ENCODE peak calls at places on chromosomes 12 and 14, in four cellular contexts. One of them, this sample, is unnamed.
A peak's percentile ranks its signal among the peaks of the same experiment; 100 is the strongest.

GRCh38 chr12:26736563-26737486 is 96.2 kb downstream of the ITPR2 start:
- DNase-seq in heart left ventricle: no peak
- DNase-seq in mesothelial cell of epicardium: no peak
- DNase-seq in foreskin fibroblast: peak; percentile 50
- DNase-seq in this sample: no peak

GRCh38 chr14:58131386-58131785 is 20.6 kb downstream of the ARMH4 start:
- DNase-seq in heart left ventricle: no peak
- DNase-seq in foreskin fibroblast: no peak
- DNase-seq in mesothelial cell of epicardium: no peak
- DNase-seq in this sample: no peak

GRCh38 chr14:60346706-60347105 is 97.7 kb downstream of the PPM1A start:
- DNase-seq in heart left ventricle: no peak
- DNase-seq in mesothelial cell of epicardium: no peak
- DNase-seq in foreskin fibroblast: no peak
- DNase-seq in this sample: no peak

GRCh38 chr14:73259837-73260236 is 22.5 kb downstream of the PAPLN start:
- DNase-seq in mesothelial cell of epicardium: no peak
- DNase-seq in foreskin fibroblast: no peak
- DNase-seq in heart left ventricle: no peak
- DNase-seq in this sample: no peak

GRCh38 chr14:34715108-34715863 is 893 bp upstream of the CFL2 start:
- DNase-seq in mesothelial cell of epicardium: no peak
- DNase-seq in foreskin fibroblast: no peak
- DNase-seq in heart left ventricle: no peak
- DNase-seq in this sample: no peak

GRCh38 chr12:90622431-90622830 is 332.5 kb downstream of the CCER1 start:
- DNase-seq in mesothelial cell of epicardium: no peak
- DNase-seq in foreskin fibroblast: peak; percentile 9
- DNase-seq in heart left ventricle: no peak
- DNase-seq in this sample: no peak

GRCh38 chr12:91326043-91327027 is 143.7 kb upstream of the DCN start:
- DNase-seq in heart left ventricle: no peak
- DNase-seq in mesothelial cell of epicardium: no peak
- DNase-seq in foreskin fibroblast: peak; percentile 48
- DNase-seq in this sample: peak; percentile 67

GRCh38 chr12:1882850-1883470 is 35.5 kb downstream of the CACNA2D4 start:
- DNase-seq in foreskin fibroblast: no peak
- DNase-seq in mesothelial cell of epicardium: no peak
- DNase-seq in heart left ventricle: no peak
- DNase-seq in this sample: no peak

GRCh38 chr12:110733089-110733715 is 9.5 kb downstream of the PPP1CC start:
- DNase-seq in mesothelial cell of epicardium: no peak
- DNase-seq in foreskin fibroblast: peak; percentile 55
- DNase-seq in heart left ventricle: peak; percentile 34
- DNase-seq in this sample: peak; percentile 40

GRCh38 chr12:88638956-88639355 is 58.7 kb upstream of the KITLG start:
- DNase-seq in mesothelial cell of epicardium: no peak
- DNase-seq in foreskin fibroblast: peak; percentile 43
- DNase-seq in heart left ventricle: no peak
- DNase-seq in this sample: no peak

GRCh38 chr14:93132472-93133065 is 16.8 kb upstream of the ITPK1 start:
- DNase-seq in mesothelial cell of epicardium: no peak
- DNase-seq in heart left ventricle: no peak
- DNase-seq in foreskin fibroblast: peak; percentile 41
- DNase-seq in this sample: peak; percentile 77

GRCh38 chr14:36509056-36509917 is 10.7 kb downstream of the NKX2-1 start:
- DNase-seq in mesothelial cell of epicardium: no peak
- DNase-seq in heart left ventricle: no peak
- DNase-seq in foreskin fibroblast: no peak
- DNase-seq in this sample: no peak

GRCh38 chr14:91255026-91255695 is 10.7 kb upstream of the GPR68 start:
- DNase-seq in heart left ventricle: no peak
- DNase-seq in foreskin fibroblast: no peak
- DNase-seq in mesothelial cell of epicardium: no peak
- DNase-seq in this sample: no peak

GRCh38 chr14:94601961-94602391 is 10.2 kb upstream of the SERPINA3 start:
- DNase-seq in heart left ventricle: peak; percentile 80
- DNase-seq in foreskin fibroblast: peak; percentile 81
- DNase-seq in mesothelial cell of epicardium: no peak
- DNase-seq in this sample: peak; percentile 90

GRCh38 chr12:12467701-12468218 is 94.9 kb downstream of the DUSP16 start:
- DNase-seq in heart left ventricle: no peak
- DNase-seq in mesothelial cell of epicardium: no peak
- DNase-seq in foreskin fibroblast: no peak
- DNase-seq in this sample: no peak

GRCh38 chr12:114669501-114670256 is 14.3 kb downstream of the TBX3 start:
- DNase-seq in heart left ventricle: no peak
- DNase-seq in mesothelial cell of epicardium: no peak
- DNase-seq in foreskin fibroblast: peak; percentile 90
- DNase-seq in this sample: peak; percentile 84

GRCh38 chr12:96419576-96420254 is 19.5 kb upstream of the CDK17 start:
- DNase-seq in heart left ventricle: no peak
- DNase-seq in foreskin fibroblast: no peak
- DNase-seq in mesothelial cell of epicardium: no peak
- DNase-seq in this sample: no peak

GRCh38 chr12:115871714-115872113 is 405.8 kb downstream of the MED13L start:
- DNase-seq in foreskin fibroblast: peak; percentile 8
- DNase-seq in heart left ventricle: no peak
- DNase-seq in mesothelial cell of epicardium: no peak
- DNase-seq in this sample: no peak

GRCh38 chr14:68753696-68754095 is 39.2 kb downstream of the ZFP36L1 start:
- DNase-seq in foreskin fibroblast: peak; percentile 37
- DNase-seq in heart left ventricle: no peak
- DNase-seq in mesothelial cell of epicardium: no peak
- DNase-seq in this sample: no peak

GRCh38 chr14:95516554-95517209 is at the start of gene SYNE3:
- DNase-seq in mesothelial cell of epicardium: no peak
- DNase-seq in foreskin fibroblast: peak; percentile 59
- DNase-seq in heart left ventricle: peak; percentile 82
- DNase-seq in this sample: peak; percentile 75

GRCh38 chr12:124167141-124167540 is 127.8 kb upstream of the RFLNA start:
- DNase-seq in heart left ventricle: no peak
- DNase-seq in foreskin fibroblast: no peak
- DNase-seq in mesothelial cell of epicardium: no peak
- DNase-seq in this sample: no peak

GRCh38 chr14:90198541-90198940 is 57.8 kb upstream of the PSMC1 start:
- DNase-seq in mesothelial cell of epicardium: no peak
- DNase-seq in foreskin fibroblast: no peak
- DNase-seq in heart left ventricle: no peak
- DNase-seq in this sample: no peak

GRCh38 chr12:14537088-14537487 is 30.6 kb downstream of the PLBD1 start:
- DNase-seq in mesothelial cell of epicardium: no peak
- DNase-seq in foreskin fibroblast: no peak
- DNase-seq in heart left ventricle: no peak
- DNase-seq in this sample: no peak

GRCh38 chr12:89528434-89528833 is 2.6 kb upstream of the POC1B start:
- DNase-seq in foreskin fibroblast: no peak
- DNase-seq in heart left ventricle: no peak
- DNase-seq in mesothelial cell of epicardium: no peak
- DNase-seq in this sample: no peak

GRCh38 chr14:78933948-78934524 is 763.9 kb downstream of the NRXN3 start:
- DNase-seq in foreskin fibroblast: peak; percentile 9
- DNase-seq in mesothelial cell of epicardium: no peak
- DNase-seq in heart left ventricle: no peak
- DNase-seq in this sample: no peak

GRCh38 chr12:104910196-104910840 is 47.8 kb downstream of the SLC41A2 start:
- DNase-seq in heart left ventricle: no peak
- DNase-seq in foreskin fibroblast: no peak
- DNase-seq in mesothelial cell of epicardium: no peak
- DNase-seq in this sample: no peak

GRCh38 chr12:77324763-77325468 is 259.5 kb upstream of the E2F7 start:
- DNase-seq in mesothelial cell of epicardium: peak; percentile 48
- DNase-seq in foreskin fibroblast: peak; percentile 68
- DNase-seq in heart left ventricle: peak; percentile 82
- DNase-seq in this sample: peak; percentile 47

GRCh38 chr12:124506145-124506831 is 61.1 kb downstream of the NCOR2 start:
- DNase-seq in mesothelial cell of epicardium: no peak
- DNase-seq in foreskin fibroblast: peak; percentile 59
- DNase-seq in heart left ventricle: peak; percentile 92
- DNase-seq in this sample: peak; percentile 75

GRCh38 chr14:32381869-32382268 is 52.8 kb downstream of the AKAP6 start:
- DNase-seq in foreskin fibroblast: no peak
- DNase-seq in mesothelial cell of epicardium: no peak
- DNase-seq in heart left ventricle: no peak
- DNase-seq in this sample: no peak

GRCh38 chr14:68507544-68508081 is 285.3 kb downstream of the ZFP36L1 start:
- DNase-seq in heart left ventricle: no peak
- DNase-seq in mesothelial cell of epicardium: no peak
- DNase-seq in foreskin fibroblast: no peak
- DNase-seq in this sample: no peak

GRCh38 chr14:69263364-69263763 is 3.4 kb downstream of the GALNT16 start:
- DNase-seq in foreskin fibroblast: peak; percentile 96
- DNase-seq in heart left ventricle: peak; percentile 68
- DNase-seq in mesothelial cell of epicardium: no peak
- DNase-seq in this sample: peak; percentile 38

GRCh38 chr14:36245223-36245622 is 68.7 kb upstream of the PTCSC3 start:
- DNase-seq in heart left ventricle: no peak
- DNase-seq in mesothelial cell of epicardium: no peak
- DNase-seq in foreskin fibroblast: no peak
- DNase-seq in this sample: no peak

GRCh38 chr14:37620856-37621255 is 25.4 kb downstream of the TTC6 start:
- DNase-seq in heart left ventricle: no peak
- DNase-seq in foreskin fibroblast: no peak
- DNase-seq in mesothelial cell of epicardium: no peak
- DNase-seq in this sample: no peak

GRCh38 chr14:67464377-67464776 is 24.1 kb downstream of the TMEM229B start:
- DNase-seq in foreskin fibroblast: no peak
- DNase-seq in heart left ventricle: no peak
- DNase-seq in mesothelial cell of epicardium: no peak
- DNase-seq in this sample: no peak

GRCh38 chr14:67464856-67465255 is 23.7 kb downstream of the TMEM229B start:
- DNase-seq in mesothelial cell of epicardium: no peak
- DNase-seq in heart left ventricle: no peak
- DNase-seq in foreskin fibroblast: no peak
- DNase-seq in this sample: no peak

GRCh38 chr14:67469954-67470353 is 18.6 kb downstream of the TMEM229B start:
- DNase-seq in foreskin fibroblast: no peak
- DNase-seq in heart left ventricle: no peak
- DNase-seq in mesothelial cell of epicardium: no peak
- DNase-seq in this sample: no peak

GRCh38 chr14:67472726-67473125 is 15.8 kb downstream of the TMEM229B start:
- DNase-seq in mesothelial cell of epicardium: no peak
- DNase-seq in foreskin fibroblast: no peak
- DNase-seq in heart left ventricle: no peak
- DNase-seq in this sample: no peak

DNA sequence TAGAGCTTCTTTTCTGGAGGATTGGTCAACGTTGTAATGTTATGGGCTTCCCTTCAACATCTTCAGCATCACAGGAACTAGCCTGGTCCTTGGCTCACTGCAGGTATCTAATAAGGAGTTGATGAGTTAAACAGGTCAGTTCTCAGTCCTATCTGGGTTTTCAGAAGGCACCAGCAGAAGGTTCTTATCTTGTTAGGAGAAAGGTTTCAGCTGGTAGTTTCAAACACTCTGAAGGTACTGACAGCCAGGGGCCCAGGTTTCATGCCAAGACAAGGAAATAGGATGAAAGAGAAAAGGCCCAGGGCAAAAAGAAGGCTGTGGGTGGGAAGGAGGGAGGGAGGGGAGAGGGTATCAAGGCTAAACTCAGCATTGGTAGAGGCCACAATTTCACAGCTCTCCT is 21.4 kb downstream of the TMEM229B start:
- DNase-seq in heart left ventricle: no peak
- DNase-seq in foreskin fibroblast: no peak
- DNase-seq in mesothelial cell of epicardium: no peak
- DNase-seq in this sample: no peak
- TF ChIP-seq CTCF in heart left ventricle: no peak
- TF ChIP-seq CTCF in foreskin fibroblast: no peak
- TF ChIP-seq CTCF in mesothelial cell of epicardium: no peak
- TF ChIP-seq CTCF in this sample: no peak

GRCh38 chr14:101583006-101583708 is 21.9 kb downstream of the DIO3 start:
- DNase-seq in heart left ventricle: no peak
- DNase-seq in foreskin fibroblast: no peak
- DNase-seq in mesothelial cell of epicardium: no peak
- DNase-seq in this sample: no peak

GRCh38 chr14:101582294-101582693 is 21.0 kb downstream of the DIO3 start:
- DNase-seq in foreskin fibroblast: no peak
- DNase-seq in mesothelial cell of epicardium: no peak
- DNase-seq in heart left ventricle: no peak
- DNase-seq in this sample: no peak

GRCh38 chr14:101585211-101585610 is 23.9 kb downstream of the DIO3 start:
- DNase-seq in foreskin fibroblast: no peak
- DNase-seq in heart left ventricle: no peak
- DNase-seq in mesothelial cell of epicardium: no peak
- DNase-seq in this sample: no peak

GRCh38 chr14:101583709-101584048 is 22.4 kb downstream of the DIO3 start:
- DNase-seq in mesothelial cell of epicardium: no peak
- DNase-seq in heart left ventricle: no peak
- DNase-seq in foreskin fibroblast: no peak
- DNase-seq in this sample: no peak

GRCh38 chr14:101584049-101584859 is 23.0 kb downstream of the DIO3 start:
- DNase-seq in foreskin fibroblast: peak; percentile 57
- DNase-seq in heart left ventricle: peak; percentile 39
- DNase-seq in mesothelial cell of epicardium: no peak
- DNase-seq in this sample: no peak
- TF ChIP-seq CTCF in foreskin fibroblast: no peak
- TF ChIP-seq CTCF in heart left ventricle: no peak
- TF ChIP-seq CTCF in mesothelial cell of epicardium: no peak
- TF ChIP-seq CTCF in this sample: no peak

GRCh38 chr12:3300833-3301401 is 190.1 kb upstream of the PRMT8 start:
- DNase-seq in mesothelial cell of epicardium: no peak
- DNase-seq in heart left ventricle: no peak
- DNase-seq in foreskin fibroblast: no peak
- DNase-seq in this sample: no peak
- TF ChIP-seq CTCF in mesothelial cell of epicardium: no peak
- TF ChIP-seq CTCF in heart left ventricle: no peak
- TF ChIP-seq CTCF in foreskin fibroblast: no peak
- TF ChIP-seq CTCF in this sample: no peak

GRCh38 chr12:80596509-80596908 is 110.9 kb upstream of the MYF6 start:
- DNase-seq in foreskin fibroblast: no peak
- DNase-seq in heart left ventricle: no peak
- DNase-seq in mesothelial cell of epicardium: no peak
- DNase-seq in this sample: no peak

GRCh38 chr12:80602455-80602854 is 105.0 kb upstream of the MYF6 start:
- DNase-seq in heart left ventricle: no peak
- DNase-seq in foreskin fibroblast: no peak
- DNase-seq in mesothelial cell of epicardium: no peak
- DNase-seq in this sample: no peak

GRCh38 chr12:80593766-80594165 is 113.7 kb upstream of the MYF6 start:
- DNase-seq in heart left ventricle: no peak
- DNase-seq in foreskin fibroblast: peak; percentile 82
- DNase-seq in mesothelial cell of epicardium: no peak
- DNase-seq in this sample: no peak

GRCh38 chr12:80598004-80598606 is 109.3 kb upstream of the MYF6 start:
- DNase-seq in heart left ventricle: peak; percentile 11
- DNase-seq in foreskin fibroblast: peak; percentile 79
- DNase-seq in mesothelial cell of epicardium: no peak
- DNase-seq in this sample: peak; percentile 5
- TF ChIP-seq CTCF in heart left ventricle: peak; percentile 35
- TF ChIP-seq CTCF in foreskin fibroblast: peak; percentile 45
- TF ChIP-seq CTCF in mesothelial cell of epicardium: no peak
- TF ChIP-seq CTCF in this sample: peak; percentile 7

GRCh38 chr12:43501705-43502104 is 50.3 kb downstream of the ADAMTS20 start:
- DNase-seq in foreskin fibroblast: peak; percentile 4
- DNase-seq in mesothelial cell of epicardium: no peak
- DNase-seq in heart left ventricle: no peak
- DNase-seq in this sample: no peak
- TF ChIP-seq CTCF in foreskin fibroblast: peak; percentile 53
- TF ChIP-seq CTCF in mesothelial cell of epicardium: peak; percentile 42
- TF ChIP-seq CTCF in heart left ventricle: peak; percentile 19
- TF ChIP-seq CTCF in this sample: no peak